ENCODE peak calls at places on chromosomes 5 and 9, in ten cellular contexts. C is tibial nerve, I is prostate gland, B is heart right ventricle, L is stomach, T is pancreas, P is vagina, S is lower lobe of right lung, V is fibroblast of lung, D is Panc1. R is an unnamed sample.

GRCh38 chr5:112475747-112476435 is 56.8 kb upstream of the EPB41L4A start:
- DNase-seq in C (no peak), I (no peak), B (no peak), L (no peak), T (no peak), P (no peak), S (no peak), V (no peak), D (no peak), R (peak; percentile 29)

GRCh38 chr9:4774209-4774608 is 18.5 kb upstream of the RCL1 start:
- DNase-seq in C (peak; percentile 89), I (no peak), B (peak; percentile 47), L (no peak), T (no peak), P (peak; percentile 91), S (no peak), V (peak; percentile 43), D (no peak), R (peak; percentile 90)

GRCh38 chr5:171295801-171296200 is 13.2 kb upstream of the TLX3 start:
- DNase-seq in C (no peak), I (no peak), B (no peak), L (no peak), T (no peak), P (no peak), S (no peak), V (no peak), D (no peak), R (no peak)

GRCh38 chr9:2722715-2723114 is 5.4 kb downstream of the KCNV2 start:
- DNase-seq in C (no peak), I (no peak), B (no peak), L (no peak), T (no peak), P (no peak), S (no peak), V (peak; percentile 18), D (no peak), R (peak; percentile 21)

GRCh38 chr5:171275822-171276544 is 33.1 kb upstream of the TLX3 start:
- DNase-seq in C (no peak), I (no peak), B (no peak), L (no peak), T (no peak), P (no peak), S (no peak), V (no peak), D (no peak), R (no peak)

GRCh38 chr9:124280176-124280691 is 22.5 kb downstream of the NEK6 start:
- DNase-seq in C (peak; percentile 65), I (peak; percentile 48), B (peak; percentile 71), L (no peak), T (no peak), P (no peak), S (peak; percentile 64), V (peak; percentile 93), D (no peak), R (no peak)

GRCh38 chr5:107067391-107067790 is 603.3 kb downstream of the EFNA5 start:
- DNase-seq in C (no peak), I (no peak), B (peak; percentile 6), L (no peak), T (no peak), P (no peak), S (peak; percentile 37), V (no peak), D (no peak), R (no peak)

GRCh38 chr5:45507174-45507573 is 189.0 kb downstream of the HCN1 start:
- DNase-seq in C (no peak), I (no peak), B (no peak), L (no peak), T (no peak), P (no peak), S (no peak), V (no peak), D (no peak), R (no peak)

GRCh38 chr9:114038724-114039313 is 39.3 kb downstream of the AMBP start:
- DNase-seq in C (no peak), I (no peak), B (no peak), L (no peak), T (no peak), P (peak; percentile 58), S (no peak), V (no peak), D (no peak), R (no peak)

DNA sequence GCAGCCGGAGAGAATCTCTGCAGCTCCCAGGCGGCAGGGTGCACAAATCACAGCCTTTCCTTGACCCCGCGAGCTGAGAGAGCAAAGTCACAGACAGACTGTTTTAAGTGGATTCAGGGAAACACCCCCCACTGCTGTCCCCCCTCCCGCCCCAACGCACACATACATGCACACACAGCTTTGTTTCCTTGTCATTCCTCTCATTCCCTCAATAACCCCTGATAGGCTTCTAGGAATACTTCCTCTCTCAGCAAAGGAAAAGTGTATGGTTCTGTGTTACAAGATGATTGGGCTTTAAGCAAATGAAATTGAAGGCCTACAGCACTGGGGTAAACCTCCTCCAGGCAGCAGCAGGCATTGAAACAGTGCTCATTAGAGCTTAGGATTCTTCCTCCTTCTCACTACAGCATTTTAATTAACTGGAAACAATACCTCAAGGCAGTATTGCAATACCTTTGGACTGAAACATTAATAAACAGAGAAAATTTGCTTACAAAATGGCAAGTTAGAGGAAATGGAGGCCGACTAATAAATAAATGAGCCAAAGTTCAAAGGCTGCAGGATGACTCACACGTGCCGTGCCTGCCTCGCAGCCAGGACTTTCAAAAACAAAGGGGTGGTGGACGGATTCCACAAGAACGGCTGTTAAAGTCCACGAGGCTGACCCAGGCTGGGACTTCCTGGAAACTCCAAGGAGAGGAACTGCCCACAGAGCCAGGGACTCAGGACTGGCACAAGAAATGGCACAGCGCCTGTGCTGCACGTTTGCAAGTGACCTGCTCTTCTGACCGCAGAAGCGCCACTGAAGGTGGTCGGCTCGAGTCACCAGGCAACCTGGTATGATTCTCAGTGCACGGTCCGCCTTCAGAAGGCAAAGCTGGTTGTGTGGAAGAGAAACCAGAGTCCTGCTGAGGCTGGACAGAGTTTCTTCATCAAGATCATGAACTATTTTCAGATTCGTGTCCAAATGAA is 236.2 kb downstream of the SYK start:
- DNase-seq in C (peak; percentile 56), I (no peak), B (no peak), L (peak; percentile 88), T (peak; percentile 79), P (peak; percentile 96), S (peak; percentile 73), V (peak; percentile 96), D (no peak), R (no peak)
- TF ChIP-seq CTCF in C (no peak), I (no peak), B (no peak), L (no peak), T (no peak), P (no peak), S (no peak), V (no peak), D (no peak), R (no peak)

GRCh38 chr9:107093365-107094060 is 189.6 kb upstream of the RAD23B start:
- DNase-seq in C (no peak), I (no peak), B (no peak), L (no peak), T (no peak), P (no peak), S (no peak), V (no peak), D (no peak), R (no peak)
- H3K36me3 ChIP-seq in C (no peaks in the 10 kb centered on the region), I (no peaks in the 10 kb centered on the region), B (no peaks in the 10 kb centered on the region), L (no peaks in the 10 kb centered on the region), T (no peaks in the 10 kb centered on the region), P (no peaks in the 10 kb centered on the region), S (no peaks in the 10 kb centered on the region), V (no peaks in the 10 kb centered on the region), D (no peaks in the 10 kb centered on the region), R (no peaks in the 10 kb centered on the region)

GRCh38 chr5:110105692-110106091 is 416.0 kb downstream of the MAN2A1 start:
- DNase-seq in C (no peak), I (peak; percentile 18), B (peak; percentile 46), L (peak; percentile 28), T (peak; percentile 20), P (no peak), S (no peak), V (peak; percentile 68), D (no peak), R (peak; percentile 34)

GRCh38 chr5:110106750-110107149 is 417.0 kb downstream of the MAN2A1 start:
- DNase-seq in C (no peak), I (no peak), B (no peak), L (no peak), T (no peak), P (no peak), S (no peak), V (no peak), D (no peak), R (no peak)

GRCh38 chr5:110109685-110110084 is 420.0 kb downstream of the MAN2A1 start:
- DNase-seq in C (no peak), I (no peak), B (no peak), L (no peak), T (no peak), P (no peak), S (no peak), V (no peak), D (no peak), R (no peak)

GRCh38 chr5:110104728-110105127 is 415.0 kb downstream of the MAN2A1 start:
- DNase-seq in C (no peak), I (no peak), B (no peak), L (no peak), T (no peak), P (no peak), S (no peak), V (no peak), D (no peak), R (no peak)

GRCh38 chr5:110108520-110108919 is 418.8 kb downstream of the MAN2A1 start:
- DNase-seq in C (no peak), I (no peak), B (no peak), L (no peak), T (no peak), P (no peak), S (no peak), V (no peak), D (no peak), R (peak; percentile 42)
- TF ChIP-seq CTCF in C (no peak), I (no peak), B (no peak), L (no peak), T (no peak), P (no peak), S (no peak), V (no peak), D (no peak), R (no peak)

GRCh38 chr5:157362502-157362901 is 96.6 kb downstream of the CYFIP2 start:
- DNase-seq in C (no peak), I (no peak), B (no peak), L (no peak), T (no peak), P (no peak), S (no peak), V (no peak), D (no peak), R (no peak)

GRCh38 chr5:157361865-157362465 is 96.0 kb downstream of the CYFIP2 start:
- DNase-seq in C (peak; percentile 27), I (no peak), B (no peak), L (no peak), T (no peak), P (no peak), S (no peak), V (peak; percentile 56), D (no peak), R (no peak)

GRCh38 chr5:157365732-157366131 is 94.3 kb upstream of the NIPAL4 start:
- DNase-seq in C (no peak), I (no peak), B (no peak), L (no peak), T (no peak), P (no peak), S (no peak), V (no peak), D (no peak), R (no peak)

GRCh38 chr5:157359350-157359910 is 93.5 kb downstream of the CYFIP2 start:
- DNase-seq in C (no peak), I (no peak), B (no peak), L (no peak), T (no peak), P (no peak), S (no peak), V (no peak), D (no peak), R (no peak)

GRCh38 chr5:157362982-157363381 is 97.0 kb upstream of the NIPAL4 start:
- DNase-seq in C (no peak), I (no peak), B (no peak), L (no peak), T (no peak), P (no peak), S (no peak), V (no peak), D (no peak), R (no peak)
- H3K36me3 ChIP-seq in C (no peaks in the 10 kb centered on the region), I (no peaks in the 10 kb centered on the region), B (no peaks in the 10 kb centered on the region), L (no peaks in the 10 kb centered on the region), T (no peaks in the 10 kb centered on the region), P (no peaks in the 10 kb centered on the region), S (peaks cover 45% of the 10 kb centered on the region), V (no peaks in the 10 kb centered on the region), D (no peaks in the 10 kb centered on the region), R (peaks cover 43% of the 10 kb centered on the region)